ENCODE peak calls at places on chromosome 9, in eight cellular contexts. I is CD8-positive, alpha-beta memory T cell; L is fibroblast of lung; E is NT2/D1; T is cardiac muscle cell; P is upper lobe of left lung; O is A549; D is tibial artery. W is an unnamed sample. For H3K9me3, the result is how much of the 10 kb centered on the place peaks cover.

GRCh38 chr9:12667892-12668291 is 25.3 kb upstream of the TYRP1 start:
- DNase-seq in D (no peak), T (no peak), L (no peak), I (no peak), E (no peak), P (no peak), O (no peak), W (no peak)

GRCh38 chr9:105401651-105402050 is 46.2 kb upstream of the FSD1L start:
- DNase-seq in L (peak), O (peak), D (no peak), I (no peak), P (no peak), E (no peak), T (peak), W (no peak)

GRCh38 chr9:13786131-13786530 is 506.6 kb upstream of the MPDZ start:
- DNase-seq in P (no peak), O (no peak), I (no peak), E (no peak), L (peak), D (peak), T (peak), W (no peak)

GRCh38 chr9:70902705-70903131 is 218.7 kb downstream of the TRPM3 start:
- DNase-seq in O (peak), I (no peak), D (peak), T (peak), E (no peak), P (no peak), L (peak), W (no peak)

GRCh38 chr9:125074976-125075375 is 68.4 kb downstream of the SCAI start:
- DNase-seq in P (no peak), O (no peak), I (no peak), D (no peak), L (peak), T (peak), E (no peak), W (no peak)

GRCh38 chr9:10134266-10134665 is 478.5 kb downstream of the PTPRD start:
- DNase-seq in O (no peak), T (no peak), E (peak), P (no peak), I (no peak), D (no peak), L (no peak), W (no peak)

GRCh38 chr9:136104488-136104800 is 9.4 kb upstream of the NACC2 start:
- DNase-seq in D (no peak), E (no peak), P (no peak), I (no peak), O (no peak), L (no peak), T (no peak), W (no peak)

GRCh38 chr9:37290881-37291485 is 131.5 kb upstream of the GRHPR start:
- DNase-seq in E (no peak), I (no peak), P (no peak), O (peak), D (no peak), T (peak), L (peak), W (no peak)

GRCh38 chr9:103991001-103991400 is 103.1 kb upstream of the SMC2 start:
- DNase-seq in T (no peak), I (no peak), E (peak), P (no peak), D (no peak), L (no peak), O (no peak), W (no peak)

DNA sequence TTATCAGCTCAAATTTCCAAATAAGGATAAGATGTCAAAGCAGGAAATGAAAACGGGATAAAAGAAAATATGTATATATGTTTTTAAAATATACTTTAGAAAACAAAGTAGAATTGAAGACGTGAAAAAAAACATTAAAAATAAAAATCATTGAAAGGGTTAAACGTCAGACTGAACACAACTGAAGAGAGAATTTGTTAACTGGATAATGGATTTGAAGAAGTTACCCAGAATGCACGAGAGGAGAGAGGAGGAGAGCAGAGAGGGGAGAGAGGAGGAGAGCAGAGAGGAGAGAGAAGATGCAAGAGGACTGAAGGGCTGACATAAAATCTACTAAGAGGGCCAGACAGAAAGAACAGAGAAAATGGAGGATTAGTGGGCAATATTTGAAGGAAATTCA is 88.0 kb downstream of the CDKN2A start:
- DNase-seq in L (no peak), P (no peak), E (no peak), I (no peak), T (no peak), D (no peak), O (no peak), W (no peak)
- H3K9me3 ChIP-seq in L (under half), P (under half), E (under half), I (under half), T (under half), D (under half), O (under half), W (under half)

GRCh38 chr9:119009253-119009652 is 360.0 kb downstream of the BRINP1 start:
- DNase-seq in D (no peak), I (no peak), L (no peak), T (no peak), P (no peak), O (peak), E (no peak), W (no peak)

GRCh38 chr9:119003218-119003617 is 366.0 kb downstream of the BRINP1 start:
- DNase-seq in P (no peak), D (no peak), O (no peak), E (no peak), T (no peak), I (no peak), L (no peak), W (no peak)

GRCh38 chr9:119004618-119004990 is 364.6 kb downstream of the BRINP1 start:
- DNase-seq in I (no peak), D (peak), E (no peak), O (peak), T (peak), L (peak), P (no peak), W (no peak)

GRCh38 chr9:119003882-119004617 is 365.2 kb downstream of the BRINP1 start:
- DNase-seq in E (no peak), P (no peak), O (no peak), T (no peak), D (no peak), I (no peak), L (no peak), W (no peak)

GRCh38 chr9:119005162-119005561 is 364.1 kb downstream of the BRINP1 start:
- DNase-seq in E (peak), T (no peak), P (no peak), D (no peak), L (no peak), O (no peak), I (no peak), W (no peak)
- H3K9me3 ChIP-seq in E (under half), T (under half), P (under half), D (under half), L (under half), O (under half), I (under half), W (under half)

GRCh38 chr9:21841133-21841532 is 38.7 kb downstream of the MTAP start:
- DNase-seq in D (no peak), P (no peak), T (no peak), L (no peak), O (no peak), I (no peak), E (no peak), W (no peak)
- H3K9me3 ChIP-seq in D (under half), P (under half), T (under half), L (under half), O (under half), I (under half), E (under half), W (under half)

GRCh38 chr9:15374310-15374709 is 48.4 kb upstream of the SNAPC3 start:
- DNase-seq in L (no peak), D (no peak), I (no peak), E (no peak), T (peak), O (no peak), P (no peak), W (no peak)
- H3K9me3 ChIP-seq in L (under half), D (under half), I (under half), E (under half), T (under half), O (under half), P (under half), W (under half)